ENCODE peak calls at places on chromosomes 16 and 17, in nine cellular contexts. L is CD8-positive, alpha-beta T cell; Z is spleen; G is esophagus squamous epithelium; Y is PC-3; S is upper lobe of right lung; E is colonic mucosa; U is ovary; X is neural progenitor cell. F is an unnamed sample.

GRCh38 chr17:40097931-40098845 is 2.2 kb downstream of the NR1D1 start:
- DNase-seq in Y (peak), X (no peak), L (no peak), G (no peak), Z (no peak), E (peak), S (peak), U (peak), F (no peak)

GRCh38 chr17:69878661-69879060 is 196.4 kb upstream of the KCNJ16 start:
- DNase-seq in X (no peak), U (no peak), Y (no peak), E (no peak), G (no peak), S (no peak), L (no peak), Z (no peak), F (no peak)

GRCh38 chr17:45312477-45313418 is 4.1 kb downstream of the MAP3K14 start:
- DNase-seq in X (no peak), S (no peak), G (no peak), Y (peak), U (no peak), Z (no peak), E (no peak), L (no peak), F (no peak)

GRCh38 chr17:74954665-74955421 is 17.7 kb downstream of the HID1 start:
- DNase-seq in G (no peak), L (no peak), X (no peak), E (no peak), Z (no peak), U (no peak), S (no peak), Y (no peak), F (no peak)

GRCh38 chr16:57145046-57145963 is 40.5 kb downstream of the PSME3IP1 start:
- DNase-seq in U (no peak), G (no peak), L (no peak), E (no peak), Y (no peak), Z (peak), X (no peak), S (no peak), F (no peak)

GRCh38 chr16:57675752-57676623 is 7.9 kb downstream of the ADGRG3 start:
- DNase-seq in Y (no peak), G (no peak), Z (no peak), E (no peak), U (no peak), X (peak), L (no peak), S (no peak), F (peak)

GRCh38 chr16:20610892-20611349 is 34.8 kb upstream of the ACSM2B start:
- DNase-seq in G (no peak), S (no peak), U (no peak), Z (no peak), Y (no peak), E (no peak), L (no peak), X (no peak), F (no peak)

GRCh38 chr16:10031473-10031872 is 150.8 kb downstream of the GRIN2A start:
- DNase-seq in X (no peak), Z (no peak), U (no peak), E (no peak), S (no peak), Y (peak), L (no peak), G (no peak), F (no peak)

GRCh38 chr16:3149630-3150345 is 15.0 kb downstream of the ZNF213 start:
- DNase-seq in G (no peak), U (peak), E (peak), Z (peak), Y (peak), L (peak), X (peak), S (peak), F (peak)

GRCh38 chr17:75822119-75822799 is 21.9 kb downstream of the UNC13D start:
- DNase-seq in G (no peak), U (peak), L (peak), S (no peak), E (peak), Z (no peak), X (no peak), Y (no peak), F (no peak)

GRCh38 chr16:50002190-50002589 is 22.8 kb upstream of the CNEP1R1 start:
- DNase-seq in X (no peak), S (no peak), U (no peak), E (no peak), Y (peak), Z (no peak), G (no peak), L (no peak), F (no peak)

GRCh38 chr16:87324411-87325275 is 7.5 kb upstream of the C16orf95 start:
- DNase-seq in G (no peak), S (no peak), E (no peak), Z (peak), L (peak), U (no peak), X (peak), Y (peak), F (peak)

GRCh38 chr16:79468236-79468635 is 132.3 kb downstream of the MAF start:
- DNase-seq in S (no peak), E (no peak), Y (no peak), L (no peak), X (no peak), Z (no peak), U (no peak), G (no peak), F (no peak)

GRCh38 chr16:81558444-81559175 is 114.0 kb downstream of the CMIP start:
- DNase-seq in U (no peak), Z (no peak), G (no peak), L (no peak), X (peak), Y (no peak), S (peak), E (peak), F (no peak)

GRCh38 chr16:30934827-30935557 is 11.6 kb downstream of the FBXL19 start:
- DNase-seq in S (no peak), Y (peak), Z (no peak), L (peak), G (no peak), X (peak), E (peak), U (no peak), F (peak)

GRCh38 chr16:700684-701584 is 4.7 kb downstream of the FBXL16 start:
- DNase-seq in Z (no peak), E (no peak), G (no peak), S (no peak), U (no peak), Y (no peak), X (peak), L (peak), F (no peak)

GRCh38 chr17:48760411-48760810 is 31.9 kb upstream of the HOXB13 start:
- DNase-seq in L (no peak), Y (peak), S (peak), G (no peak), Z (no peak), X (no peak), E (peak), U (no peak), F (no peak)

GRCh38 chr17:33233855-33234228 is 59.3 kb downstream of the ASIC2 start:
- DNase-seq in E (peak), U (peak), G (no peak), X (no peak), Y (peak), S (no peak), L (no peak), Z (no peak), F (no peak)

GRCh38 chr17:12996357-12996756 is 21.5 kb downstream of the ELAC2 start:
- DNase-seq in S (no peak), X (no peak), G (no peak), E (no peak), Z (no peak), L (no peak), U (no peak), Y (no peak), F (no peak)

GRCh38 chr17:6019959-6020358 is 50.2 kb upstream of the WSCD1 start:
- DNase-seq in G (no peak), X (no peak), Y (no peak), Z (no peak), E (no peak), L (no peak), U (no peak), S (no peak), F (no peak)

GRCh38 chr16:35431829-35432663 is 1972.6 kb downstream of the TP53TG3F start:
- DNase-seq in E (no peak), S (peak), G (no peak), U (no peak), Z (no peak), Y (no peak), X (no peak), L (no peak), F (no peak)

GRCh38 chr17:70968302-70968701 is 799.0 kb downstream of the KCNJ2 start:
- DNase-seq in S (no peak), X (no peak), L (no peak), Z (no peak), Y (peak), U (no peak), G (no peak), E (no peak), F (no peak)

GRCh38 chr16:22008215-22009142 is 568 bp downstream of the MOSMO start:
- DNase-seq in S (peak), E (peak), Z (peak), X (peak), U (peak), Y (no peak), G (no peak), L (peak), F (peak)

GRCh38 chr16:85187002-85187401 is 74.7 kb upstream of the CIBAR2 start:
- DNase-seq in L (no peak), Y (no peak), E (no peak), Z (no peak), G (no peak), X (peak), U (no peak), S (no peak), F (peak)
- H3K27ac ChIP-seq in L (no peak), Y (no peak), E (no peak), Z (no peak), G (peak), X (peak), U (no peak), S (no peak), F (peak)

GRCh38 chr17:77281024-77281903 is 140.5 kb downstream of the SEC14L1 start:
- DNase-seq in U (peak), E (peak), S (peak), Y (peak), Z (peak), G (no peak), X (peak), L (peak), F (peak)
- TF ChIP-seq CTCF in U (peak), E (no peak), S (no peak), Y (peak), Z (peak), G (no peak), X (peak), L (no peak), F (no peak)

GRCh38 chr17:50902768-50903353 is 36.7 kb upstream of the TOB1 start:
- DNase-seq in Y (no peak), X (peak), U (no peak), G (no peak), S (no peak), Z (no peak), L (no peak), E (no peak), F (no peak)

GRCh38 chr17:50903604-50904521 is 37.7 kb upstream of the TOB1 start:
- DNase-seq in S (no peak), Z (no peak), E (no peak), X (no peak), G (no peak), U (no peak), Y (peak), L (peak), F (peak)

GRCh38 chr17:50906443-50906842 is 40.3 kb upstream of the TOB1 start:
- DNase-seq in S (no peak), X (no peak), G (no peak), L (no peak), Z (no peak), E (no peak), U (no peak), Y (no peak), F (no peak)

GRCh38 chr17:50904522-50905459 is 38.6 kb upstream of the TOB1 start:
- DNase-seq in L (no peak), U (peak), Y (peak), S (peak), Z (no peak), X (peak), E (peak), G (no peak), F (peak)

DNA sequence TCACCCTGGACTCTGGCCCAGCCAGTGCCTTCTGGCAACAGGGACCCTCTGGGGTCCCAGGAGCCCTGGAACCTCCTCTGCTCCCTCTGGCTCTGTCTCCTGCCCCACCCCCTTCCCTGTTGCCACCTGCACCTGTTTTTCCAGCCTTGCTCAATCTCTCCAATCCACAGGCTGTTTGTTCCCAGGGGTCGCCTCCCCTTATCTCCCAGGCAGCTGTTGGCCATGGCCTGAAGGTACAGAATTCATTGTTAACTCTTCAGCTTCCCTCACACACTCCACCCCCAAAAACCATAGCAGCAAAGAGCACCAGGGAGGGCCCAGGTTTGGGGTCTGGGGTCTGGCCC is 39.3 kb upstream of the TOB1 start:
- DNase-seq in Z (no peak), U (no peak), Y (no peak), X (no peak), E (no peak), L (no peak), S (peak), G (no peak), F (no peak)
- H3K27ac ChIP-seq in Z (no peak), U (no peak), Y (peak), X (no peak), E (peak), L (no peak), S (peak), G (peak), F (peak)

GRCh38 chr16:84957792-84958191 is 53.5 kb downstream of the ZDHHC7 start:
- DNase-seq in Z (no peak), G (no peak), X (no peak), S (no peak), U (no peak), E (no peak), L (no peak), Y (no peak), F (no peak)

GRCh38 chr16:84957192-84957591 is 54.1 kb downstream of the ZDHHC7 start:
- DNase-seq in L (no peak), S (no peak), E (no peak), X (no peak), G (no peak), U (no peak), Y (no peak), Z (no peak), F (no peak)

GRCh38 chr16:84959784-84960417 is 51.4 kb downstream of the ZDHHC7 start:
- DNase-seq in Z (no peak), E (no peak), U (no peak), L (no peak), Y (no peak), G (no peak), S (no peak), X (no peak), F (no peak)

GRCh38 chr16:84960942-84961341 is 50.4 kb downstream of the ZDHHC7 start:
- DNase-seq in E (no peak), X (no peak), Z (no peak), S (no peak), G (no peak), Y (no peak), L (no peak), U (no peak), F (no peak)

DNA sequence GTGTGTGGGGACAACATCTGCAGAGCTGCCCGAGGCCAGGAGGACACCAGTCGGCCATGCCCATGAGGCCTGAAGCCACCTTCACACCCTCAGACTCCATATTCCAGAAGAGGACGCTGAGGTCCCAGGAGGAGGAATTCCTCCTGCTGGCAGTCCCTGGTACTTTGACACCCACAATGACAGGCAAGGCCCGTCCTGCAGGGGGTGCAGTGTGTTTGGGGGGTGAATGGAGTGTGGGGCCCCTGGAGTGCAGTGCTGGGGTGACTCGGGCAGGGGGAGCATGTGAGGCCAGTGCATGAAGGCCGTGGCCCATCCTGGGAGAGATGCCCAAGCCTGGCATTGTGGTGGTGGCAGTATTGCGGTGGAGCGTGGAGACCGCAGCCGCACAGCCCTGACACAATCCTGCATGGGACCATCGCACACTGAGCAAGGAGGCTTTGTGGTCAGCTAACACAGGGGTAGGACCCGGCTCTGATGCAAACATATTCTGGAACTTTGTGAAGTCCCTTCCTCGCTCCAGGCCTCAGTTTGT is 52.2 kb downstream of the ZDHHC7 start:
- DNase-seq in G (no peak), X (no peak), E (no peak), Z (peak), Y (peak), S (no peak), L (no peak), U (no peak), F (no peak)
- TF ChIP-seq CTCF in G (no peak), X (peak), E (no peak), Z (no peak), Y (peak), S (peak), L (no peak), U (no peak), F (no peak)

GRCh38 chr17:77316191-77316641 is 175.4 kb downstream of the SEC14L1 start:
- DNase-seq in X (peak), Z (peak), Y (no peak), E (no peak), U (peak), L (no peak), S (peak), G (no peak), F (peak)
- H3K27ac ChIP-seq in X (no peak), Z (peak), Y (peak), E (no peak), U (peak), L (no peak), S (peak), G (peak), F (peak)

GRCh38 chr17:50185724-50186545 is 15.5 kb downstream of the COL1A1 start:
- DNase-seq in G (no peak), S (no peak), X (no peak), E (no peak), L (no peak), Z (no peak), U (no peak), Y (no peak), F (peak)

GRCh38 chr17:50184611-50185398 is 16.6 kb downstream of the COL1A1 start:
- DNase-seq in S (peak), Z (no peak), Y (no peak), U (peak), X (peak), E (no peak), G (no peak), L (no peak), F (no peak)

GRCh38 chr17:50183439-50184001 is 17.7 kb downstream of the SGCA start:
- DNase-seq in L (no peak), Y (no peak), U (no peak), Z (no peak), S (no peak), X (no peak), G (no peak), E (no peak), F (peak)

GRCh38 chr17:50182783-50183438 is 17.1 kb downstream of the SGCA start:
- DNase-seq in S (no peak), X (no peak), L (no peak), E (no peak), U (no peak), Y (no peak), G (no peak), Z (no peak), F (peak)

GRCh38 chr17:50184057-50184456 is 17.4 kb downstream of the COL1A1 start:
- DNase-seq in Z (no peak), G (no peak), L (no peak), S (no peak), Y (no peak), U (no peak), X (peak), E (no peak), F (peak)
- TF ChIP-seq CTCF in Z (no peak), G (no peak), L (no peak), S (no peak), Y (peak), U (peak), X (peak), E (no peak), F (peak)